ENCODE peak calls at places on chromosomes 3 and 15, in nine cellular contexts. One of them, this sample, is unnamed.

GRCh38 chr3:119315600-119316312 is 21.6 kb downstream of the ARHGAP31 start:
- DNase-seq in iPS DF 6.9: no peak
- DNase-seq in neural progenitor cell: no peak
- DNase-seq in right cardiac atrium: no peak
- DNase-seq in tibial nerve: no peak
- DNase-seq in Panc1: no peak
- DNase-seq in fibroblast of villous mesenchyme: peak; percentile 53
- DNase-seq in CD8-positive, alpha-beta T cell: no peak
- DNase-seq in GM23248: peak; percentile 37
- DNase-seq in this sample: no peak

GRCh38 chr3:72145506-72146380 is 360.8 kb upstream of the PROK2 start:
- DNase-seq in iPS DF 6.9: no peak
- DNase-seq in neural progenitor cell: peak; percentile 25
- DNase-seq in right cardiac atrium: no peak
- DNase-seq in tibial nerve: no peak
- DNase-seq in Panc1: no peak
- DNase-seq in fibroblast of villous mesenchyme: peak; percentile 74
- DNase-seq in CD8-positive, alpha-beta T cell: no peak
- DNase-seq in GM23248: peak; percentile 86
- DNase-seq in this sample: no peak

GRCh38 chr15:88152672-88153071 is 103.9 kb downstream of the NTRK3 start:
- DNase-seq in iPS DF 6.9: no peak
- DNase-seq in neural progenitor cell: no peak
- DNase-seq in right cardiac atrium: no peak
- DNase-seq in tibial nerve: no peak
- DNase-seq in Panc1: no peak
- DNase-seq in fibroblast of villous mesenchyme: no peak
- DNase-seq in CD8-positive, alpha-beta T cell: no peak
- DNase-seq in GM23248: no peak
- DNase-seq in this sample: no peak

GRCh38 chr3:184513276-184514150 is 48.1 kb upstream of the EPHB3 start:
- DNase-seq in iPS DF 6.9: peak; percentile 80
- DNase-seq in neural progenitor cell: peak; percentile 96
- DNase-seq in right cardiac atrium: peak; percentile 93
- DNase-seq in tibial nerve: peak; percentile 91
- DNase-seq in Panc1: peak; percentile 46
- DNase-seq in fibroblast of villous mesenchyme: peak; percentile 76
- DNase-seq in CD8-positive, alpha-beta T cell: peak; percentile 89
- DNase-seq in GM23248: peak; percentile 87
- DNase-seq in this sample: peak; percentile 79

GRCh38 chr3:149625795-149626194 is 32.0 kb downstream of the WWTR1 start:
- DNase-seq in iPS DF 6.9: no peak
- DNase-seq in neural progenitor cell: no peak
- DNase-seq in right cardiac atrium: no peak
- DNase-seq in tibial nerve: no peak
- DNase-seq in Panc1: no peak
- DNase-seq in fibroblast of villous mesenchyme: no peak
- DNase-seq in CD8-positive, alpha-beta T cell: no peak
- DNase-seq in GM23248: peak; percentile 66
- DNase-seq in this sample: no peak

GRCh38 chr3:151434151-151434890 is 26.5 kb downstream of the IGSF10 start:
- DNase-seq in iPS DF 6.9: no peak
- DNase-seq in neural progenitor cell: no peak
- DNase-seq in right cardiac atrium: no peak
- DNase-seq in tibial nerve: no peak
- DNase-seq in Panc1: peak; percentile 35
- DNase-seq in fibroblast of villous mesenchyme: peak; percentile 85
- DNase-seq in CD8-positive, alpha-beta T cell: no peak
- DNase-seq in GM23248: peak; percentile 96
- DNase-seq in this sample: no peak

GRCh38 chr3:106745344-106746168 is 631.7 kb upstream of the CCDC54 start:
- DNase-seq in iPS DF 6.9: no peak
- DNase-seq in neural progenitor cell: no peak
- DNase-seq in right cardiac atrium: no peak
- DNase-seq in tibial nerve: no peak
- DNase-seq in Panc1: no peak
- DNase-seq in fibroblast of villous mesenchyme: peak; percentile 57
- DNase-seq in CD8-positive, alpha-beta T cell: no peak
- DNase-seq in GM23248: no peak
- DNase-seq in this sample: no peak

GRCh38 chr3:76679510-76679909 is 360.4 kb upstream of the ROBO2 start:
- DNase-seq in iPS DF 6.9: no peak
- DNase-seq in neural progenitor cell: no peak
- DNase-seq in right cardiac atrium: no peak
- DNase-seq in tibial nerve: no peak
- DNase-seq in Panc1: no peak
- DNase-seq in fibroblast of villous mesenchyme: no peak
- DNase-seq in CD8-positive, alpha-beta T cell: no peak
- DNase-seq in GM23248: no peak
- DNase-seq in this sample: peak; percentile 53

GRCh38 chr3:141058996-141059395 is 7.8 kb downstream of the SPSB4 start:
- DNase-seq in iPS DF 6.9: no peak
- DNase-seq in neural progenitor cell: no peak
- DNase-seq in right cardiac atrium: no peak
- DNase-seq in tibial nerve: no peak
- DNase-seq in Panc1: no peak
- DNase-seq in fibroblast of villous mesenchyme: no peak
- DNase-seq in CD8-positive, alpha-beta T cell: no peak
- DNase-seq in GM23248: no peak
- DNase-seq in this sample: no peak

GRCh38 chr3:71685686-71686085 is 39.5 kb downstream of the EIF4E3 start:
- DNase-seq in iPS DF 6.9: no peak
- DNase-seq in neural progenitor cell: no peak
- DNase-seq in right cardiac atrium: no peak
- DNase-seq in tibial nerve: no peak
- DNase-seq in Panc1: no peak
- DNase-seq in fibroblast of villous mesenchyme: no peak
- DNase-seq in CD8-positive, alpha-beta T cell: no peak
- DNase-seq in GM23248: no peak
- DNase-seq in this sample: no peak

GRCh38 chr3:8658326-8659212 is 14.0 kb upstream of the SSUH2 start:
- DNase-seq in iPS DF 6.9: no peak
- DNase-seq in neural progenitor cell: no peak
- DNase-seq in right cardiac atrium: peak; percentile 94
- DNase-seq in tibial nerve: peak; percentile 70
- DNase-seq in Panc1: no peak
- DNase-seq in fibroblast of villous mesenchyme: no peak
- DNase-seq in CD8-positive, alpha-beta T cell: no peak
- DNase-seq in GM23248: no peak
- DNase-seq in this sample: peak; percentile 17

GRCh38 chr3:169348981-169349942 is 314.2 kb downstream of the MECOM start:
- DNase-seq in iPS DF 6.9: no peak
- DNase-seq in neural progenitor cell: no peak
- DNase-seq in right cardiac atrium: no peak
- DNase-seq in tibial nerve: no peak
- DNase-seq in Panc1: no peak
- DNase-seq in fibroblast of villous mesenchyme: no peak
- DNase-seq in CD8-positive, alpha-beta T cell: no peak
- DNase-seq in GM23248: peak; percentile 41
- DNase-seq in this sample: no peak

GRCh38 chr15:33494306-33494705 is 183.5 kb downstream of the RYR3 start:
- DNase-seq in iPS DF 6.9: no peak
- DNase-seq in neural progenitor cell: no peak
- DNase-seq in right cardiac atrium: no peak
- DNase-seq in tibial nerve: no peak
- DNase-seq in Panc1: no peak
- DNase-seq in fibroblast of villous mesenchyme: no peak
- DNase-seq in CD8-positive, alpha-beta T cell: no peak
- DNase-seq in GM23248: no peak
- DNase-seq in this sample: no peak

GRCh38 chr3:117104381-117104780 is 394.8 kb downstream of the TUSC7 start:
- DNase-seq in iPS DF 6.9: no peak
- DNase-seq in neural progenitor cell: no peak
- DNase-seq in right cardiac atrium: no peak
- DNase-seq in tibial nerve: no peak
- DNase-seq in Panc1: no peak
- DNase-seq in fibroblast of villous mesenchyme: no peak
- DNase-seq in CD8-positive, alpha-beta T cell: no peak
- DNase-seq in GM23248: no peak
- DNase-seq in this sample: no peak

GRCh38 chr3:23822559-23822958 is 16.8 kb downstream of the UBE2E1 start:
- DNase-seq in iPS DF 6.9: no peak
- DNase-seq in neural progenitor cell: no peak
- DNase-seq in right cardiac atrium: no peak
- DNase-seq in tibial nerve: no peak
- DNase-seq in Panc1: no peak
- DNase-seq in fibroblast of villous mesenchyme: no peak
- DNase-seq in CD8-positive, alpha-beta T cell: no peak
- DNase-seq in GM23248: no peak
- DNase-seq in this sample: no peak

GRCh38 chr3:39166932-39167532 is 13.6 kb upstream of the CSRNP1 start:
- DNase-seq in iPS DF 6.9: no peak
- DNase-seq in neural progenitor cell: no peak
- DNase-seq in right cardiac atrium: no peak
- DNase-seq in tibial nerve: peak; percentile 84
- DNase-seq in Panc1: no peak
- DNase-seq in fibroblast of villous mesenchyme: peak; percentile 98
- DNase-seq in CD8-positive, alpha-beta T cell: no peak
- DNase-seq in GM23248: peak; percentile 91
- DNase-seq in this sample: no peak

GRCh38 chr3:163891771-163892170 is 1186.5 kb downstream of the SI start:
- DNase-seq in iPS DF 6.9: no peak
- DNase-seq in neural progenitor cell: no peak
- DNase-seq in right cardiac atrium: no peak
- DNase-seq in tibial nerve: no peak
- DNase-seq in Panc1: no peak
- DNase-seq in fibroblast of villous mesenchyme: no peak
- DNase-seq in CD8-positive, alpha-beta T cell: no peak
- DNase-seq in GM23248: no peak
- DNase-seq in this sample: no peak

GRCh38 chr3:57060089-57060829 is at the start of gene SPATA12:
- DNase-seq in iPS DF 6.9: peak; percentile 83
- DNase-seq in neural progenitor cell: peak; percentile 72
- DNase-seq in right cardiac atrium: peak; percentile 79
- DNase-seq in tibial nerve: peak; percentile 49
- DNase-seq in Panc1: peak; percentile 75
- DNase-seq in fibroblast of villous mesenchyme: peak; percentile 71
- DNase-seq in CD8-positive, alpha-beta T cell: no peak
- DNase-seq in GM23248: peak; percentile 96
- DNase-seq in this sample: peak; percentile 44

GRCh38 chr3:50350527-50351317 is at the start of the genes CYB561D2 and NPRL2:
- DNase-seq in iPS DF 6.9: no peak
- DNase-seq in neural progenitor cell: peak; percentile 95
- DNase-seq in right cardiac atrium: peak; percentile 99
- DNase-seq in tibial nerve: peak; percentile 92
- DNase-seq in Panc1: peak; percentile 67
- DNase-seq in fibroblast of villous mesenchyme: peak; percentile 94
- DNase-seq in CD8-positive, alpha-beta T cell: peak; percentile 99
- DNase-seq in GM23248: peak; percentile 94
- DNase-seq in this sample: peak; percentile 89
- H3K4me3 ChIP-seq in iPS DF 6.9: peak within 1 kb of the TSS; percentile 75
- H3K4me3 ChIP-seq in neural progenitor cell: peak within 1 kb of the TSS; percentile 84
- H3K4me3 ChIP-seq in right cardiac atrium: peak within 1 kb of the TSS; percentile 65
- H3K4me3 ChIP-seq in tibial nerve: peak within 1 kb of the TSS; percentile 87
- H3K4me3 ChIP-seq in Panc1: peak within 1 kb of the TSS; percentile 75
- H3K4me3 ChIP-seq in fibroblast of villous mesenchyme: peak within 1 kb of the TSS; percentile 97
- H3K4me3 ChIP-seq in CD8-positive, alpha-beta T cell: peak within 1 kb of the TSS; percentile 79
- H3K4me3 ChIP-seq in GM23248: peak within 1 kb of the TSS; percentile 90
- H3K4me3 ChIP-seq in this sample: peak within 1 kb of the TSS; percentile 90

GRCh38 chr3:185943363-185944106 is 5.7 kb upstream of the TRA2B start:
- DNase-seq in iPS DF 6.9: peak; percentile 92
- DNase-seq in neural progenitor cell: peak; percentile 80
- DNase-seq in right cardiac atrium: peak; percentile 91
- DNase-seq in tibial nerve: peak; percentile 90
- DNase-seq in Panc1: peak; percentile 70
- DNase-seq in fibroblast of villous mesenchyme: peak; percentile 88
- DNase-seq in CD8-positive, alpha-beta T cell: peak; percentile 90
- DNase-seq in GM23248: peak; percentile 86
- DNase-seq in this sample: peak; percentile 53

GRCh38 chr3:185942396-185942795 is 4.6 kb upstream of the TRA2B start:
- DNase-seq in iPS DF 6.9: no peak
- DNase-seq in neural progenitor cell: no peak
- DNase-seq in right cardiac atrium: no peak
- DNase-seq in tibial nerve: no peak
- DNase-seq in Panc1: no peak
- DNase-seq in fibroblast of villous mesenchyme: no peak
- DNase-seq in CD8-positive, alpha-beta T cell: no peak
- DNase-seq in GM23248: no peak
- DNase-seq in this sample: no peak

GRCh38 chr3:185942907-185943306 is 5.1 kb upstream of the TRA2B start:
- DNase-seq in iPS DF 6.9: no peak
- DNase-seq in neural progenitor cell: no peak
- DNase-seq in right cardiac atrium: no peak
- DNase-seq in tibial nerve: no peak
- DNase-seq in Panc1: no peak
- DNase-seq in fibroblast of villous mesenchyme: no peak
- DNase-seq in CD8-positive, alpha-beta T cell: no peak
- DNase-seq in GM23248: no peak
- DNase-seq in this sample: no peak

GRCh38 chr3:185950720-185951119 is 12.9 kb upstream of the TRA2B start:
- DNase-seq in iPS DF 6.9: no peak
- DNase-seq in neural progenitor cell: no peak
- DNase-seq in right cardiac atrium: no peak
- DNase-seq in tibial nerve: no peak
- DNase-seq in Panc1: no peak
- DNase-seq in fibroblast of villous mesenchyme: no peak
- DNase-seq in CD8-positive, alpha-beta T cell: no peak
- DNase-seq in GM23248: no peak
- DNase-seq in this sample: no peak

GRCh38 chr3:185948292-185948691 is 10.5 kb upstream of the TRA2B start:
- DNase-seq in iPS DF 6.9: no peak
- DNase-seq in neural progenitor cell: no peak
- DNase-seq in right cardiac atrium: no peak
- DNase-seq in tibial nerve: no peak
- DNase-seq in Panc1: no peak
- DNase-seq in fibroblast of villous mesenchyme: no peak
- DNase-seq in CD8-positive, alpha-beta T cell: no peak
- DNase-seq in GM23248: no peak
- DNase-seq in this sample: no peak
- H3K4me3 ChIP-seq in iPS DF 6.9: no peak overlapping the region
- H3K4me3 ChIP-seq in neural progenitor cell: no peak overlapping the region
- H3K4me3 ChIP-seq in right cardiac atrium: no peak overlapping the region
- H3K4me3 ChIP-seq in tibial nerve: no peak overlapping the region
- H3K4me3 ChIP-seq in Panc1: no peak overlapping the region
- H3K4me3 ChIP-seq in fibroblast of villous mesenchyme: no peak overlapping the region
- H3K4me3 ChIP-seq in CD8-positive, alpha-beta T cell: no peak overlapping the region
- H3K4me3 ChIP-seq in GM23248: no peak overlapping the region
- H3K4me3 ChIP-seq in this sample: no peak overlapping the region

DNA sequence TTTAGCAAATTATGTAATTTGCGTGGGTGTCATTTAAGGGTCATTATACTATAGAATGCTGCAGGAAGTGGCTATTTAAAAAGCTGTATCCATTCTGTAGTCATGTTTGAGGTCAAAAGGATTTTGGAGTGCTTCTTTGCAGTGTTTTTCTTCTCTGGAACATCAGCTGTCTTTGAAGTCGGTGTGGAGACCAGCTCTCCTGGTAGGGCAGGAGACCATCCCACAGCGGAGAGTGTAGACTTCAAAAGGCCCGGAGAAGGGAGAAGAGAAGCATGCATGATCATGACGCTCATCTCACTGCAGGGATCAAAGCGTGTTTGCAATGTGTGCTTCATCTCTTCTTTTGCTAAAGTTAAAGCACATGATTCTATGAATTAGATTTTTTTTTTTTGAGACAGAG is 19.9 kb downstream of the PXK start:
- DNase-seq in iPS DF 6.9: no peak
- DNase-seq in neural progenitor cell: no peak
- DNase-seq in right cardiac atrium: no peak
- DNase-seq in tibial nerve: no peak
- DNase-seq in Panc1: no peak
- DNase-seq in fibroblast of villous mesenchyme: no peak
- DNase-seq in CD8-positive, alpha-beta T cell: no peak
- DNase-seq in GM23248: no peak
- DNase-seq in this sample: no peak
- H3K4me3 ChIP-seq in iPS DF 6.9: no peak overlapping the region
- H3K4me3 ChIP-seq in neural progenitor cell: no peak overlapping the region
- H3K4me3 ChIP-seq in right cardiac atrium: no peak overlapping the region
- H3K4me3 ChIP-seq in tibial nerve: no peak overlapping the region
- H3K4me3 ChIP-seq in Panc1: no peak overlapping the region
- H3K4me3 ChIP-seq in fibroblast of villous mesenchyme: no peak overlapping the region
- H3K4me3 ChIP-seq in CD8-positive, alpha-beta T cell: no peak overlapping the region
- H3K4me3 ChIP-seq in GM23248: no peak overlapping the region
- H3K4me3 ChIP-seq in this sample: no peak overlapping the region

GRCh38 chr3:183448369-183449128 is 20.1 kb upstream of the MCF2L2 start:
- DNase-seq in iPS DF 6.9: no peak
- DNase-seq in neural progenitor cell: no peak
- DNase-seq in right cardiac atrium: no peak
- DNase-seq in tibial nerve: no peak
- DNase-seq in Panc1: no peak
- DNase-seq in fibroblast of villous mesenchyme: no peak
- DNase-seq in CD8-positive, alpha-beta T cell: no peak
- DNase-seq in GM23248: no peak
- DNase-seq in this sample: no peak
- H3K4me3 ChIP-seq in iPS DF 6.9: peak overlapping the region; percentile 100
- H3K4me3 ChIP-seq in neural progenitor cell: peak overlapping the region; percentile 80
- H3K4me3 ChIP-seq in right cardiac atrium: peak overlapping the region; percentile 46
- H3K4me3 ChIP-seq in tibial nerve: peak overlapping the region; percentile 73
- H3K4me3 ChIP-seq in Panc1: peak overlapping the region; percentile 80
- H3K4me3 ChIP-seq in fibroblast of villous mesenchyme: peak overlapping the region; percentile 86
- H3K4me3 ChIP-seq in CD8-positive, alpha-beta T cell: peak overlapping the region; percentile 66
- H3K4me3 ChIP-seq in GM23248: peak overlapping the region; percentile 87
- H3K4me3 ChIP-seq in this sample: peak overlapping the region; percentile 81

This sample was measured in HAP-1.